ENCODE peak calls at places on chromosomes 5 and 9, in six cellular contexts. A is psoas muscle, M is HepG2, G is pancreas, W is WERI-Rb-1, X is upper lobe of right lung. F is an unnamed sample. For H3K36me3 and H3K27me3, the result is how much of the 10 kb centered on the place peaks cover.

GRCh38 chr9:98551511-98552286 is 157.0 kb downstream of the GABBR2 start:
- DNase-seq in A (no peak), X (no peak), W (no peak), G (no peak), M (no peak), F (peak)

GRCh38 chr5:73280821-73281746 is 108.1 kb downstream of the TMEM174 start:
- DNase-seq in G (no peak), A (no peak), W (no peak), X (no peak), M (no peak), F (peak)

GRCh38 chr5:179774442-179774841 is 19.3 kb upstream of the LTC4S start:
- DNase-seq in W (no peak), M (no peak), G (peak), X (no peak), A (no peak), F (no peak)

GRCh38 chr9:113678874-113679273 is 197.2 kb upstream of the ZNF618 start:
- DNase-seq in A (no peak), G (no peak), W (no peak), M (no peak), X (no peak), F (no peak)

GRCh38 chr5:40033411-40033810 is 608.6 kb upstream of the DAB2 start:
- DNase-seq in G (no peak), W (no peak), A (no peak), M (no peak), X (no peak), F (no peak)

GRCh38 chr9:70979971-70980370 is 141.4 kb downstream of the TRPM3 start:
- DNase-seq in X (no peak), G (no peak), M (no peak), A (no peak), W (no peak), F (no peak)

GRCh38 chr9:81724242-81724889 is 35.0 kb upstream of the TLE1 start:
- DNase-seq in A (no peak), W (no peak), G (no peak), X (no peak), M (no peak), F (peak)

GRCh38 chr9:127307802-127308201 is 43.2 kb downstream of the GARNL3 start:
- DNase-seq in A (peak), W (no peak), G (no peak), X (no peak), M (no peak), F (no peak)

GRCh38 chr9:16275795-16276624 is 594.5 kb downstream of the BNC2 start:
- DNase-seq in A (no peak), G (no peak), X (peak), W (no peak), M (no peak), F (no peak)
- H3K36me3 ChIP-seq in A (under half), G (under half), X (under half), W (under half), M (under half), F (under half)

GRCh38 chr9:38226491-38226951 is 157.5 kb upstream of the SHB start:
- DNase-seq in W (no peak), X (peak), G (no peak), A (no peak), M (peak), F (no peak)
- H3K27me3 ChIP-seq in W (under half), X (under half), G (under half), A (under half), M (under half), F (under half)

DNA sequence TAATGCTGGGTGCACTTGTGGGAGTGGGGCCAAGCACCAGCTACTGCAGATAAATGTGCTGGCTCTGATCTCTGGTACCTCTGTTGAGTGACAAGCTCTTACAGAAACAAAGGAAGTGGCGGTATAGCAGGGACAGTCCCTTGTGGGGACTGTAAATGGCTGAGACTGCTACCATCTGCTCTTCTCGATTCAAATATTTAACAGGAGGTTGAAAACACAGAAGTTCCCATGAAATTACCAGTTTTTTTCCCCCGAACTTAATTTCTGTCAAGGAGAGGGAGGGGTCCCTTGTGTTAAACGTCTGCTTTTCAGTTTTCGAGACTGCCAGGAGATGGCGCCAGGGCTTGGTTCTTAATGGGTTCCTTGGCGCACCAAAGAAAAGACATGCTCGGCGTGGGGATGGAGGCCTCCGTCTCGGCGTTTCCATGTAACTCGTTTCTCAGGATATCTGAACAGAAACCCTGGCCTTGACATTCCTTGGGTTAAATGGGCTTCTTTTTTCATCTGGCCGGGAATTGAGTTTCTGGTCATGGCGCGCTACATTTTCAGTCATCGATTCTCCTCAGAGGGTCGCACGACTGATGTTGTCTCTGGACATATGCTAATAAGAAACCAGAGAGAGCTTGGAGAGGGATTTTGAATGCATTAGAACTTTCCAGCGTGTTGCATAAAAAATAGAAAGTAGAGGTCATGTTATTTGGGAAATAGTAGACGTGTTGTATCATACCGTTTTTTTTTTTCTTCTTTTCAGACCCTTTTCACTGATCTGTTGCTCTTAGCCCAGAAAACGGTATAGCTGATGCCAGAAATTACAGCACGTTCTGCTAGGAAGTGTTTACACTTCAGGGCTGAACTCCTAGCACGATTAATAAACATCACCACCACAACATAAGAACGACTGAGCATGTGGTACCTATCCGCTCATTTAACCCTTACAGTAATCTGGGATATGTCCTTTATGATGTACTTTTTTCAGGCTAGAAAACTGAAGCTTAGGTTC is 64.0 kb downstream of the CARTPT start:
- DNase-seq in X (peak), G (peak), W (peak), M (peak), A (peak), F (peak)
- H3K27ac ChIP-seq in X (no peak), G (no peak), W (peak), M (no peak), A (no peak), F (no peak)

GRCh38 chr9:109051733-109052132 is 38.4 kb upstream of the CTNNAL1 start:
- DNase-seq in G (no peak), M (no peak), W (no peak), X (no peak), A (no peak), F (no peak)

GRCh38 chr9:109047259-109047658 is 34.0 kb upstream of the CTNNAL1 start:
- DNase-seq in M (no peak), W (no peak), X (no peak), A (no peak), G (no peak), F (no peak)

GRCh38 chr9:109050444-109050843 is 37.1 kb upstream of the CTNNAL1 start:
- DNase-seq in G (no peak), W (no peak), X (no peak), A (no peak), M (no peak), F (no peak)

GRCh38 chr9:109046346-109046745 is 33.0 kb upstream of the CTNNAL1 start:
- DNase-seq in G (no peak), W (no peak), A (no peak), X (no peak), M (no peak), F (no peak)

GRCh38 chr9:109048822-109049221 is 35.5 kb upstream of the CTNNAL1 start:
- DNase-seq in X (no peak), G (no peak), W (no peak), M (no peak), A (no peak), F (no peak)
- H3K36me3 ChIP-seq in X (half or more), G (under half), W (half or more), M (half or more), A (under half), F (under half)

DNA sequence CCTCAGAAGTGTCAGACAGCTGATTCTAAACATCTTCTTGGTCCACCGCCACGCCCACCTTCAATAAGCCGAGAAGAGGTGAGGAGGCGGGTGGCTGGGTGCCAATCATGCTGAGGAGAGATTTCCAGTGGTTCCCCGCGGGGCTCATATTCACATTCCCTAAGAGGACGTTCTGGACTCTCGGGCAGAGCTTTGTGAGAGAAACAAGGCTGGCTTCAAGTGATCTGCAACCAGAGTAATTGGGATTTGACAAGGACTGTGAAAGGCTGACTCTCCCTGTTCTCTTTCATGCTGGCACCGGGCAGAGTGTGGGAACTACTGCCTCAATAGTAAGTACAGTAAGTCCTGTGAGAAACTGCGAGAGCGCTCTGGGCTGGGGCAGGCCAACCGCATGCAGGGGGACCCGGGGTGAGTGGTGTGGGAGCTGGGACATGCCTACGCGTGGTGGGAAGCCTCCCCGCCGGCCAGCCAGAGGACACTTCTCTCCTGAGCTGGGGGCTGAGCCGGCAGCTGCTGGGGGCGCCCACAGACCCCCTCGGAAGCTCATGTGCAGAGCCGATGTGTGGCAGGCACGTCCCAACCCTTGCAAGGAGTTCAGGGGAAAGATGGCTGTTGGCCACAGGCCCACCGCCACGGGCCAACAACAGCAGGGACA is 110.9 kb downstream of the LIFR start:
- DNase-seq in M (no peak), A (peak), G (peak), W (no peak), X (peak), F (no peak)
- H3K27me3 ChIP-seq in M (under half), A (under half), G (under half), W (under half), X (under half), F (under half)

DNA sequence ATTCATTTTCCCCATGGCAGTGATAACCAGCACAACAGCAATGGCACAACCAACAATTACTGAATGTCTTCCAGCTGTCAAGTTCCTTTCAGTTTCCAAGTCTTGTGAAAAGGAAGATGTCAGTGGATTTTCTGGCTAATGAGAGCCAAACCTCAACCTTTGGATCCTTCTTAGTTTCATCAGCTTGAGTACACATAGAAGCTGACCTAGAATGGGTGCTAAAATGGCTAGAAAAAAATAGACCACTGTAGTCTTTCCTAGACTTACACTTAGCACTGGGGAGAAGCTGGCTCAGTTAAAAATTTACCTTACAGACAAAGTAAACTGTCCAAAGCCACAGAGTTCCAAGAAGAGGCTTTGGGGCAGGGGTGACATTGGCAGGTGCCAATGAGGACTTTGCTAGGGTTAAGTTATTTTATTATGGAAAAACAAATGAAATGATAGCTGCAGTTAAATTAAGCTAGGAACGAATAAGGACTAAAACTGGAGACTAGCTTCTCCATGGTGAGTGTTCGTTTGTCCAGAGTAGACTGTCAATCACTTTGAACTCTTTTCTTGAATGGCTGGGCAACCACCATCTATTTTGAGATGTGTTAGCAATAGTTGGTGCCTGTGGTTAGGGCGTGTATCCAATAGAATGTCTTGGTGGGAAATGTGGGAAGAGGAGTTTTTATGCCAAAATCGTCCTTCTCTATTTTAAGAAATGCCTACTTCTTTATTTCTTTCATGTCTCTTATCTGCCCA is 25.9 kb upstream of the TXN start:
- DNase-seq in W (no peak), A (no peak), M (peak), X (no peak), G (no peak), F (no peak)
- H3K27ac ChIP-seq in W (no peak), A (no peak), M (peak), X (no peak), G (no peak), F (no peak)

GRCh38 chr9:8434621-8435020 is 635.0 kb upstream of the DMAC1 start:
- DNase-seq in A (no peak), G (no peak), M (no peak), W (no peak), X (no peak), F (no peak)
- H3K36me3 ChIP-seq in A (under half), G (under half), M (under half), W (under half), X (under half), F (under half)

GRCh38 chr5:140146523-140146842 is 20.7 kb downstream of the IGIP start:
- DNase-seq in W (no peak), M (no peak), X (no peak), A (no peak), G (peak), F (no peak)

GRCh38 chr5:140147460-140147859 is 21.7 kb downstream of the IGIP start:
- DNase-seq in G (no peak), M (no peak), W (no peak), X (no peak), A (no peak), F (no peak)

GRCh38 chr5:140145818-140146522 is 20.2 kb downstream of the IGIP start:
- DNase-seq in G (peak), W (peak), X (peak), M (peak), A (peak), F (peak)

GRCh38 chr5:140143521-140144258 is 18.0 kb downstream of the IGIP start:
- DNase-seq in M (no peak), W (no peak), A (no peak), X (no peak), G (no peak), F (no peak)

DNA sequence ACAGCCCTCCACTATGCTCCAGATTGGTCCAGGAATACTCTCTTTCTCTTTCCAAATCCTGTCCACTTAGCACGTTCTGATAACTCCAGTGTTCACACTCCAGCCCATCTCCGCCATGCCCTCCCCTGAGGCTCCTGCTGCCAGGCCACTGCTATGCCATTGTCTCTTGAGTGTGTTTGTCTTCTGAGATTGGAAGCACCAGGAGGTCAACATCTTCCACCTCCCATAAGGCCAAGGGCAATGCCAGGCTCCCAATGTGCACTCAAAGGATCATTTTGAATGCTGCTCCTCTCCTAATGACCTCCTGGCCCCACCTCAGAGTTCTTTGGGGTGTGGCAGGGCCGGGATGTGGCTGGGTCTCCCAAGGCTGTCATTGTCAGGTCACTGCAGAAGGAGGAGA is 19.5 kb downstream of the IGIP start:
- DNase-seq in G (no peak), M (no peak), A (no peak), W (no peak), X (no peak), F (no peak)
- H3K27me3 ChIP-seq in G (under half), M (under half), A (under half), W (under half), X (under half), F (under half)

F was measured in brain microvascular endothelial cell.